ENCODE peak calls at places on chromosomes 2 and 18, in seven cellular contexts. One of them, this sample, is unnamed.

GRCh38 chr18:10044054-10044453 is 130.2 kb downstream of the VAPA start:
- DNase-seq in GM23338: peak
- DNase-seq in HCT116: no peak
- DNase-seq in endothelial cell of umbilical vein: no peak
- DNase-seq in H1: no peak
- DNase-seq in HepG2: no peak
- DNase-seq in K562: no peak
- DNase-seq in this sample: no peak

GRCh38 chr2:24132543-24132942 is 9.3 kb downstream of the FAM228B start:
- DNase-seq in GM23338: no peak
- DNase-seq in HCT116: no peak
- DNase-seq in endothelial cell of umbilical vein: no peak
- DNase-seq in H1: no peak
- DNase-seq in HepG2: no peak
- DNase-seq in K562: no peak
- DNase-seq in this sample: no peak

GRCh38 chr2:238267341-238267710 is 21.1 kb downstream of the PER2 start:
- DNase-seq in GM23338: no peak
- DNase-seq in HCT116: no peak
- DNase-seq in endothelial cell of umbilical vein: no peak
- DNase-seq in H1: no peak
- DNase-seq in HepG2: no peak
- DNase-seq in K562: no peak
- DNase-seq in this sample: no peak

GRCh38 chr2:105654474-105655004 is 90.2 kb upstream of the NCK2 start:
- DNase-seq in GM23338: no peak
- DNase-seq in HCT116: no peak
- DNase-seq in endothelial cell of umbilical vein: no peak
- DNase-seq in H1: no peak
- DNase-seq in HepG2: no peak
- DNase-seq in K562: no peak
- DNase-seq in this sample: no peak

GRCh38 chr2:212773808-212774339 is 235.3 kb upstream of the ERBB4 start:
- DNase-seq in GM23338: no peak
- DNase-seq in HCT116: no peak
- DNase-seq in endothelial cell of umbilical vein: no peak
- DNase-seq in H1: no peak
- DNase-seq in HepG2: no peak
- DNase-seq in K562: no peak
- DNase-seq in this sample: no peak

GRCh38 chr2:199383006-199383405 is 74.7 kb downstream of the SATB2 start:
- DNase-seq in GM23338: no peak
- DNase-seq in HCT116: no peak
- DNase-seq in endothelial cell of umbilical vein: no peak
- DNase-seq in H1: no peak
- DNase-seq in HepG2: no peak
- DNase-seq in K562: no peak
- DNase-seq in this sample: no peak

GRCh38 chr18:24470022-24470618 is 9.7 kb downstream of the HRH4 start:
- DNase-seq in GM23338: no peak
- DNase-seq in HCT116: no peak
- DNase-seq in endothelial cell of umbilical vein: no peak
- DNase-seq in H1: no peak
- DNase-seq in HepG2: peak
- DNase-seq in K562: no peak
- DNase-seq in this sample: no peak

GRCh38 chr2:17226941-17227340 is 291.3 kb downstream of the RAD51AP2 start:
- DNase-seq in GM23338: no peak
- DNase-seq in HCT116: no peak
- DNase-seq in endothelial cell of umbilical vein: no peak
- DNase-seq in H1: no peak
- DNase-seq in HepG2: no peak
- DNase-seq in K562: no peak
- DNase-seq in this sample: no peak

GRCh38 chr2:32865399-32866068 is 81.2 kb upstream of the LTBP1 start:
- DNase-seq in GM23338: no peak
- DNase-seq in HCT116: peak
- DNase-seq in endothelial cell of umbilical vein: peak
- DNase-seq in H1: no peak
- DNase-seq in HepG2: no peak
- DNase-seq in K562: no peak
- DNase-seq in this sample: no peak

GRCh38 chr2:8412586-8412985 is 269.3 kb upstream of the ID2 start:
- DNase-seq in GM23338: peak
- DNase-seq in HCT116: no peak
- DNase-seq in endothelial cell of umbilical vein: no peak
- DNase-seq in H1: no peak
- DNase-seq in HepG2: no peak
- DNase-seq in K562: no peak
- DNase-seq in this sample: peak

GRCh38 chr2:79972661-79973060 is 331.9 kb downstream of the LRRTM1 start:
- DNase-seq in GM23338: no peak
- DNase-seq in HCT116: no peak
- DNase-seq in endothelial cell of umbilical vein: no peak
- DNase-seq in H1: no peak
- DNase-seq in HepG2: no peak
- DNase-seq in K562: no peak
- DNase-seq in this sample: no peak

GRCh38 chr2:241563571-241563980 is 5.0 kb downstream of the BOK start:
- DNase-seq in GM23338: no peak
- DNase-seq in HCT116: no peak
- DNase-seq in endothelial cell of umbilical vein: no peak
- DNase-seq in H1: no peak
- DNase-seq in HepG2: no peak
- DNase-seq in K562: no peak
- DNase-seq in this sample: no peak

GRCh38 chr2:43139996-43140621 is 86.3 kb downstream of the ZFP36L2 start:
- DNase-seq in GM23338: no peak
- DNase-seq in HCT116: no peak
- DNase-seq in endothelial cell of umbilical vein: peak
- DNase-seq in H1: no peak
- DNase-seq in HepG2: no peak
- DNase-seq in K562: no peak
- DNase-seq in this sample: no peak

GRCh38 chr18:29234751-29235150 is 1057.8 kb upstream of the CDH2 start:
- DNase-seq in GM23338: no peak
- DNase-seq in HCT116: no peak
- DNase-seq in endothelial cell of umbilical vein: no peak
- DNase-seq in H1: no peak
- DNase-seq in HepG2: no peak
- DNase-seq in K562: no peak
- DNase-seq in this sample: no peak

GRCh38 chr18:46061387-46061786 is 10.7 kb downstream of the PSTPIP2 start:
- DNase-seq in GM23338: no peak
- DNase-seq in HCT116: no peak
- DNase-seq in endothelial cell of umbilical vein: no peak
- DNase-seq in H1: no peak
- DNase-seq in HepG2: no peak
- DNase-seq in K562: peak
- DNase-seq in this sample: no peak

GRCh38 chr2:238130111-238130695 is 8.3 kb upstream of the KLHL30 start:
- DNase-seq in GM23338: no peak
- DNase-seq in HCT116: no peak
- DNase-seq in endothelial cell of umbilical vein: no peak
- DNase-seq in H1: no peak
- DNase-seq in HepG2: no peak
- DNase-seq in K562: no peak
- DNase-seq in this sample: no peak

GRCh38 chr18:73124165-73124564 is 256.4 kb upstream of the NETO1 start:
- DNase-seq in GM23338: no peak
- DNase-seq in HCT116: no peak
- DNase-seq in endothelial cell of umbilical vein: no peak
- DNase-seq in H1: no peak
- DNase-seq in HepG2: no peak
- DNase-seq in K562: no peak
- DNase-seq in this sample: no peak

GRCh38 chr18:34592961-34593382 is 117.1 kb upstream of the DTNA start:
- DNase-seq in GM23338: peak
- DNase-seq in HCT116: no peak
- DNase-seq in endothelial cell of umbilical vein: peak
- DNase-seq in H1: peak
- DNase-seq in HepG2: no peak
- DNase-seq in K562: no peak
- DNase-seq in this sample: no peak

GRCh38 chr2:108161298-108161697 is 78.5 kb upstream of the SULT1C3 start:
- DNase-seq in GM23338: no peak
- DNase-seq in HCT116: no peak
- DNase-seq in endothelial cell of umbilical vein: no peak
- DNase-seq in H1: no peak
- DNase-seq in HepG2: no peak
- DNase-seq in K562: no peak
- DNase-seq in this sample: no peak

GRCh38 chr2:55108456-55108855 is 58.2 kb upstream of the RTN4 start:
- DNase-seq in GM23338: no peak
- DNase-seq in HCT116: no peak
- DNase-seq in endothelial cell of umbilical vein: no peak
- DNase-seq in H1: no peak
- DNase-seq in HepG2: no peak
- DNase-seq in K562: no peak
- DNase-seq in this sample: no peak

GRCh38 chr2:55107428-55107827 is 57.2 kb upstream of the RTN4 start:
- DNase-seq in GM23338: no peak
- DNase-seq in HCT116: no peak
- DNase-seq in endothelial cell of umbilical vein: no peak
- DNase-seq in H1: no peak
- DNase-seq in HepG2: no peak
- DNase-seq in K562: no peak
- DNase-seq in this sample: no peak

GRCh38 chr2:55103039-55103438 is 52.8 kb upstream of the RTN4 start:
- DNase-seq in GM23338: no peak
- DNase-seq in HCT116: no peak
- DNase-seq in endothelial cell of umbilical vein: peak
- DNase-seq in H1: no peak
- DNase-seq in HepG2: peak
- DNase-seq in K562: no peak
- DNase-seq in this sample: no peak

GRCh38 chr2:55105456-55105855 is 55.2 kb upstream of the RTN4 start:
- DNase-seq in GM23338: no peak
- DNase-seq in HCT116: no peak
- DNase-seq in endothelial cell of umbilical vein: no peak
- DNase-seq in H1: no peak
- DNase-seq in HepG2: no peak
- DNase-seq in K562: no peak
- DNase-seq in this sample: no peak

DNA sequence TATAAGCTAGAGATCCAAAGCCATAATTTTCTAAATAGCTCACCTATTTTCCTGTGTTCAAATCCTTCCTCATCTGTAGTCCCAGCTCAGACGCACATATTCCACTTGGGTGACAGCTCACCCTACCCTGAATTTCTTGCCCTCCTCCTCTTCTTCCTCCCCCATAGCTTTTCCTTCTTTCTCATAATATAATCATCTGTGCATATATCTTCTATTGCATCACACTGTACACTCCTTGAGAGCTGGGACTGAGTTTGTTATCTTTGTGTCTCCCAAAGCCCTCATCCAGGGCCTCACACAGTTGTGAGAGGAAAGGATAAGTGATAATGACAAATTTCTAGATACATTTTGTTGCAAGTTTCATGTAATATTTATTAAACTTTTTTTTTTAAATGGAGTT is 55.9 kb upstream of the RTN4 start:
- DNase-seq in GM23338: no peak
- DNase-seq in HCT116: no peak
- DNase-seq in endothelial cell of umbilical vein: no peak
- DNase-seq in H1: no peak
- DNase-seq in HepG2: no peak
- DNase-seq in K562: peak
- DNase-seq in this sample: no peak
- TF ChIP-seq EZH2 in GM23338: no peak
- TF ChIP-seq EZH2 in HCT116: no peak
- TF ChIP-seq EZH2 in endothelial cell of umbilical vein: no peak
- TF ChIP-seq EZH2 in H1: no peak
- TF ChIP-seq EZH2 in HepG2: no peak
- TF ChIP-seq EZH2 in K562: no peak
- TF ChIP-seq EZH2 in this sample: no peak

GRCh38 chr18:39223283-39223682 is 1657.7 kb upstream of the CELF4 start:
- DNase-seq in GM23338: no peak
- DNase-seq in HCT116: no peak
- DNase-seq in endothelial cell of umbilical vein: no peak
- DNase-seq in H1: no peak
- DNase-seq in HepG2: no peak
- DNase-seq in K562: no peak
- DNase-seq in this sample: no peak
- TF ChIP-seq POLR2AphosphoS5 in GM23338: no peak
- TF ChIP-seq POLR2AphosphoS5 in HCT116: no peak
- TF ChIP-seq POLR2AphosphoS5 in endothelial cell of umbilical vein: no peak
- TF ChIP-seq POLR2AphosphoS5 in H1: no peak
- TF ChIP-seq POLR2AphosphoS5 in HepG2: no peak
- TF ChIP-seq POLR2AphosphoS5 in K562: no peak
- TF ChIP-seq POLR2AphosphoS5 in this sample: no peak

GRCh38 chr2:42046819-42047487 is 868 bp upstream of the PKDCC start:
- DNase-seq in GM23338: peak
- DNase-seq in HCT116: no peak
- DNase-seq in endothelial cell of umbilical vein: peak
- DNase-seq in H1: peak
- DNase-seq in HepG2: peak
- DNase-seq in K562: peak
- DNase-seq in this sample: no peak
- TF ChIP-seq EZH2 in GM23338: no peak
- TF ChIP-seq EZH2 in HCT116: no peak
- TF ChIP-seq EZH2 in endothelial cell of umbilical vein: no peak
- TF ChIP-seq EZH2 in H1: no peak
- TF ChIP-seq EZH2 in HepG2: no peak
- TF ChIP-seq EZH2 in K562: no peak
- TF ChIP-seq EZH2 in this sample: no peak

DNA sequence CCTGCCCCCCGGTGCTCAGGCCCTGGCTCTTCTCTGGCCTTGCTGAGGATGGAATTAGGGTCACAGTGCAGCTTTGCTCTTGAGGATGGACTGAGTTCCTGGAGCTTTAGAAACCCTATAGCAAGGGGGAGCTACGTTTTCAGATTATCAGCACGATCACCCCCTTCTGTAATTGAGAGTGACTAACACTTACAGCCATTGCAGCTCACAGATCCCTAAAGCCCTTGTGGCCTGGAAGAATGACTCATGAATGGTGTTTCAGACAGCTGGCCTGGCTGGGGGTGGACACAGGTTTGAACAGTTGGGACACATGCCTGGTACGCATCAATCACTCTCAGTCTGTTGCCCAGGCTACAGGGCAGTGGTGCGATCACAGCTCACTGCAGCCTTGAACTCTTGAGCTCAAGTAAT is 79.7 kb upstream of the IGFBP5 start:
- DNase-seq in GM23338: no peak
- DNase-seq in HCT116: peak
- DNase-seq in endothelial cell of umbilical vein: no peak
- DNase-seq in H1: no peak
- DNase-seq in HepG2: peak
- DNase-seq in K562: peak
- DNase-seq in this sample: no peak
- TF ChIP-seq POLR2AphosphoS5 in GM23338: no peak
- TF ChIP-seq POLR2AphosphoS5 in HCT116: no peak
- TF ChIP-seq POLR2AphosphoS5 in endothelial cell of umbilical vein: no peak
- TF ChIP-seq POLR2AphosphoS5 in H1: no peak
- TF ChIP-seq POLR2AphosphoS5 in HepG2: no peak
- TF ChIP-seq POLR2AphosphoS5 in K562: peak
- TF ChIP-seq POLR2AphosphoS5 in this sample: no peak

This sample was measured in SK-N-MC.